ENCODE peak calls at places on chromosomes 1 and 21, in seven cellular contexts. X is kidney, S is GM12865, U is globus pallidus, V is activated T-cell treated with anti-CD3 and anti-CD28 coated beads for 1 hour, P is ascending aorta, B is HT-29. N is an unnamed sample.

GRCh38 chr1:7207875-7208646 is 422.8 kb downstream of the CAMTA1 start:
- DNase-seq in U (peak; percentile 11), P (no peak), X (no peak), S (peak; percentile 56), V (no peak), B (peak; percentile 67), N (no peak)

GRCh38 chr1:186927884-186928283 is 99.1 kb downstream of the PLA2G4A start:
- DNase-seq in V (no peak), S (no peak), U (no peak), B (peak; percentile 81), X (no peak), P (no peak), N (no peak)

GRCh38 chr1:169327875-169328274 is 39.7 kb downstream of the NME7 start:
- DNase-seq in P (no peak), S (no peak), B (no peak), X (no peak), V (no peak), U (no peak), N (no peak)

GRCh38 chr1:117048431-117049133 is 11.5 kb upstream of the TTF2 start:
- DNase-seq in X (no peak), U (no peak), S (no peak), B (no peak), V (no peak), P (no peak), N (no peak)

GRCh38 chr1:27374687-27375086 is at the start of gene FCN3:
- DNase-seq in B (no peak), V (no peak), X (no peak), P (no peak), S (no peak), U (no peak), N (no peak)

GRCh38 chr1:245462161-245462560 is 307.4 kb downstream of the KIF26B start:
- DNase-seq in B (no peak), U (no peak), V (no peak), X (no peak), S (no peak), P (no peak), N (no peak)

GRCh38 chr1:235722858-235723257 is 73.3 kb upstream of the GNG4 start:
- DNase-seq in P (no peak), X (no peak), V (no peak), U (no peak), B (no peak), S (no peak), N (no peak)

GRCh38 chr1:181391297-181391905 is 91.9 kb upstream of the CACNA1E start:
- DNase-seq in S (no peak), P (no peak), U (no peak), V (no peak), B (no peak), X (no peak), N (no peak)

GRCh38 chr1:67214420-67215174 is 48.3 kb downstream of the IL23R start:
- DNase-seq in U (no peak), S (peak; percentile 90), B (peak; percentile 50), X (no peak), V (peak; percentile 26), P (no peak), N (no peak)

GRCh38 chr1:51623025-51623424 is 6.1 kb downstream of the OSBPL9 start:
- DNase-seq in V (no peak), U (no peak), X (no peak), B (no peak), P (no peak), S (no peak), N (no peak)

GRCh38 chr1:59237905-59238304 is 59.0 kb upstream of the FGGY start:
- DNase-seq in S (no peak), V (no peak), X (no peak), U (no peak), P (no peak), B (no peak), N (no peak)

GRCh38 chr1:224325959-224326358 is 4.0 kb downstream of the NVL start:
- DNase-seq in B (no peak), P (no peak), S (no peak), U (no peak), X (no peak), V (no peak), N (no peak)

GRCh38 chr1:94101613-94101940 is 19.4 kb downstream of the ABCA4 start:
- DNase-seq in X (no peak), P (no peak), U (no peak), S (no peak), V (no peak), B (peak; percentile 56), N (no peak)

GRCh38 chr21:39647476-39647875 is 34.7 kb downstream of the B3GALT5 start:
- DNase-seq in X (no peak), B (peak; percentile 35), V (no peak), S (no peak), P (no peak), U (no peak), N (no peak)

GRCh38 chr1:94332952-94333351 is 85.2 kb upstream of the ABCD3 start:
- DNase-seq in U (no peak), X (no peak), S (peak; percentile 65), B (no peak), V (no peak), P (no peak), N (no peak)

GRCh38 chr1:186046437-186047233 is 312.4 kb downstream of the HMCN1 start:
- DNase-seq in B (no peak), S (no peak), V (no peak), X (no peak), P (no peak), U (no peak), N (no peak)

GRCh38 chr1:5704785-5705514 is 287.3 kb downstream of the NPHP4 start:
- DNase-seq in U (no peak), B (no peak), P (no peak), X (peak; percentile 15), S (no peak), V (no peak), N (no peak)

GRCh38 chr1:183051546-183051945 is 28.3 kb downstream of the LAMC1 start:
- DNase-seq in X (no peak), U (no peak), S (no peak), V (no peak), P (no peak), B (no peak), N (no peak)

N was measured in D721Med.